ENCODE peak calls at places on chromosome 1, in four cellular contexts. One of them, this sample, is unnamed.

GRCh38 chr1:28887835-28888682 is 26.3 kb upstream of the EPB41 start:
- ATAC-seq in psoas muscle: no peak
- ATAC-seq in Right ventricle myocardium superior: peak; percentile 44
- ATAC-seq in natural killer cell: no peak
- ATAC-seq in this sample: peak; percentile 4

GRCh38 chr1:22553991-22554522 is 9.2 kb upstream of the EPHA8 start:
- ATAC-seq in natural killer cell: no peak
- ATAC-seq in Right ventricle myocardium superior: no peak
- ATAC-seq in psoas muscle: no peak
- ATAC-seq in this sample: no peak

GRCh38 chr1:36156329-36157114 is 562 bp downstream of the MAP7D1 start:
- ATAC-seq in psoas muscle: peak; percentile 59
- ATAC-seq in Right ventricle myocardium superior: peak; percentile 53
- ATAC-seq in natural killer cell: peak; percentile 16
- ATAC-seq in this sample: peak; percentile 4

GRCh38 chr1:4851666-4852065 is 197.3 kb downstream of the AJAP1 start:
- ATAC-seq in psoas muscle: no peak
- ATAC-seq in natural killer cell: no peak
- ATAC-seq in Right ventricle myocardium superior: peak; percentile 43
- ATAC-seq in this sample: no peak

GRCh38 chr1:162210171-162210570 is 140.7 kb downstream of the NOS1AP start:
- ATAC-seq in Right ventricle myocardium superior: no peak
- ATAC-seq in natural killer cell: no peak
- ATAC-seq in psoas muscle: no peak
- ATAC-seq in this sample: no peak

GRCh38 chr1:60960846-60961542 is 121.4 kb upstream of the NFIA start:
- ATAC-seq in natural killer cell: peak; percentile 45
- ATAC-seq in psoas muscle: no peak
- ATAC-seq in Right ventricle myocardium superior: no peak
- ATAC-seq in this sample: no peak

GRCh38 chr1:63968663-63969460 is 195.0 kb downstream of the ROR1 start:
- ATAC-seq in natural killer cell: no peak
- ATAC-seq in psoas muscle: peak; percentile 85
- ATAC-seq in Right ventricle myocardium superior: peak; percentile 80
- ATAC-seq in this sample: no peak

GRCh38 chr1:184567016-184567415 is 180.2 kb downstream of the C1orf21 start:
- ATAC-seq in psoas muscle: no peak
- ATAC-seq in natural killer cell: no peak
- ATAC-seq in Right ventricle myocardium superior: no peak
- ATAC-seq in this sample: no peak

GRCh38 chr1:92705456-92705855 is 79.5 kb downstream of the EVI5 start:
- ATAC-seq in Right ventricle myocardium superior: no peak
- ATAC-seq in natural killer cell: no peak
- ATAC-seq in psoas muscle: no peak
- ATAC-seq in this sample: no peak

GRCh38 chr1:198520524-198521254 is 19.8 kb downstream of the ATP6V1G3 start:
- ATAC-seq in natural killer cell: peak; percentile 84
- ATAC-seq in Right ventricle myocardium superior: no peak
- ATAC-seq in psoas muscle: no peak
- ATAC-seq in this sample: no peak

GRCh38 chr1:47031059-47031458 is 7.6 kb downstream of the CYP4X1 start:
- ATAC-seq in psoas muscle: peak; percentile 50
- ATAC-seq in natural killer cell: no peak
- ATAC-seq in Right ventricle myocardium superior: peak; percentile 92
- ATAC-seq in this sample: peak; percentile 70

GRCh38 chr1:47942238-47942629 is 55.0 kb downstream of the TRABD2B start:
- ATAC-seq in natural killer cell: no peak
- ATAC-seq in psoas muscle: no peak
- ATAC-seq in Right ventricle myocardium superior: no peak
- ATAC-seq in this sample: peak; percentile 50

GRCh38 chr1:94819945-94820746 is at the start of gene SLC44A3:
- ATAC-seq in Right ventricle myocardium superior: peak; percentile 94
- ATAC-seq in psoas muscle: peak; percentile 68
- ATAC-seq in natural killer cell: peak; percentile 88
- ATAC-seq in this sample: peak; percentile 84